ENCODE peak calls at places on chromosomes 13 and 19, in six cellular contexts. G, B, E, C, O and H are unnamed samples. For H3K36me3, the result is how much of the 10 kb centered on the place peaks cover.

GRCh38 chr13:43529796-43530195 is 257.0 kb downstream of the ENOX1 start:
- DNase-seq in C (no peak), O (no peak), E (no peak), B (no peak), G (no peak), H (no peak)

GRCh38 chr13:29561918-29562317 is 33.6 kb downstream of the SLC7A1 start:
- DNase-seq in O (no peak), C (peak), B (no peak), E (no peak), G (no peak), H (no peak)

GRCh38 chr19:45558399-45558878 is 26.2 kb downstream of the OPA3 start:
- DNase-seq in O (no peak), B (peak), E (peak), G (no peak), C (peak), H (no peak)

GRCh38 chr13:80101040-80101439 is 239.9 kb downstream of the SPRY2 start:
- DNase-seq in E (no peak), G (no peak), C (peak), O (no peak), B (no peak), H (no peak)

GRCh38 chr19:46748325-46749109 is 2.3 kb upstream of the STRN4 start:
- DNase-seq in E (peak), O (no peak), G (peak), C (peak), B (peak), H (no peak)

GRCh38 chr13:112348642-112349345 is 27.4 kb upstream of the SPACA7 start:
- DNase-seq in G (no peak), B (no peak), O (peak), E (no peak), C (no peak), H (no peak)

GRCh38 chr13:46593403-46593802 is 40.4 kb downstream of the LRCH1 start:
- DNase-seq in B (no peak), O (no peak), G (no peak), E (no peak), C (no peak), H (no peak)

GRCh38 chr19:14562660-14563589 is 8.9 kb downstream of the NDUFB7 start:
- DNase-seq in B (peak), G (no peak), C (no peak), E (no peak), O (no peak), H (no peak)

GRCh38 chr19:29673451-29674371 is 8.4 kb downstream of the PLEKHF1 start:
- DNase-seq in C (no peak), E (no peak), B (no peak), O (no peak), G (no peak), H (no peak)

GRCh38 chr19:55485439-55486011 is 537 bp downstream of the NAT14 start:
- DNase-seq in B (no peak), G (peak), E (no peak), O (no peak), C (no peak), H (no peak)

GRCh38 chr13:43763143-43763759 is 23.5 kb downstream of the ENOX1 start:
- DNase-seq in B (no peak), O (no peak), C (no peak), E (no peak), G (no peak), H (no peak)

GRCh38 chr19:47109541-47110375 is 3.8 kb downstream of the ZC3H4 start:
- DNase-seq in O (no peak), G (no peak), B (no peak), C (peak), E (no peak), H (no peak)

GRCh38 chr13:24680921-24681585 is 845 bp downstream of the ATP12A start:
- DNase-seq in O (no peak), B (no peak), C (no peak), E (no peak), G (no peak), H (no peak)

GRCh38 chr13:94813920-94814500 is 101.7 kb upstream of the SOX21 start:
- DNase-seq in E (no peak), C (no peak), B (peak), O (no peak), G (no peak), H (no peak)

GRCh38 chr19:3403489-3404323 is 37.3 kb downstream of the NFIC start:
- DNase-seq in O (peak), E (peak), B (no peak), C (peak), G (peak), H (peak)

GRCh38 chr13:41075034-41075433 is 13.7 kb downstream of the WBP4 start:
- DNase-seq in C (peak), O (no peak), G (no peak), B (peak), E (no peak), H (no peak)

GRCh38 chr19:53467138-53467502 is 413 bp upstream of the ZNF813 start:
- DNase-seq in G (no peak), O (no peak), C (no peak), E (peak), B (no peak), H (no peak)

GRCh38 chr13:106709509-106709908 is 141.6 kb upstream of the ARGLU1 start:
- DNase-seq in B (no peak), C (peak), G (no peak), E (no peak), O (no peak), H (no peak)

GRCh38 chr13:45728759-45729158 is 26.6 kb downstream of the CBY2 start:
- DNase-seq in E (no peak), O (no peak), B (peak), G (no peak), C (peak), H (no peak)

DNA sequence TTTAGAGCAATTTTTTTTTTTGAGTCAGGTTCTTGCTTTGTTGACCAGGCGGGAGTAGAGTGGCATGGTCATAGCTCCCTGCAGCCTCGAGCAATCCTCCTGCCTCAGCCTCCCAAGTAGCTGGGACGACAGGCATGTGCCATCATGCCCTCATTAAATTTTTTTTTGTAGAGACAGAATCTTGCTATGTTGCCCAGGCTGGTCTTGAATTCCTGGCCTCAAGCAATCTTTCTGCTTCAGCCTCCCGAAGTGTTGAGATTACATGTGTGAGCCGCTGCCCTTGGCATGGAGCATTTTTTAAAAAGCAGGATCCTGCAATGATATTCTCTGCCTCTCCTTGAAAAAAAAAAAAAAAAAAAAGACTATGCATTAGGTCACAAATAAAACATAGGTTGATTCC is 5.9 kb downstream of the GPR32 start:
- DNase-seq in C (no peak), B (no peak), G (no peak), O (no peak), E (no peak), H (no peak)
- H3K4me3 ChIP-seq in C (no peak), B (no peak), G (no peak), O (no peak), E (no peak), H (no peak)

GRCh38 chr19:41930926-41931592 is 2.8 kb upstream of the ERFL start:
- DNase-seq in B (peak), O (no peak), C (no peak), E (no peak), G (no peak), H (no peak)
- TF ChIP-seq CTCF in B (peak), O (no peak), C (peak), E (peak), G (no peak), H (peak)

GRCh38 chr19:325173-325936 is 19.2 kb downstream of the MIER2 start:
- DNase-seq in B (no peak), G (no peak), O (no peak), C (no peak), E (no peak), H (no peak)

GRCh38 chr19:318509-318774 is 26.2 kb downstream of the MIER2 start:
- DNase-seq in B (no peak), G (no peak), E (no peak), C (no peak), O (no peak), H (no peak)

GRCh38 chr19:325937-326565 is 18.5 kb downstream of the MIER2 start:
- DNase-seq in O (no peak), G (no peak), E (no peak), C (no peak), B (no peak), H (no peak)

GRCh38 chr19:324716-325115 is 19.9 kb downstream of the MIER2 start:
- DNase-seq in O (no peak), E (no peak), C (no peak), G (no peak), B (no peak), H (no peak)

GRCh38 chr19:322616-323015 is 22.0 kb downstream of the MIER2 start:
- DNase-seq in O (no peak), G (no peak), E (no peak), B (no peak), C (no peak), H (no peak)
- H3K36me3 ChIP-seq in O (half or more), G (under half), E (half or more), B (under half), C (under half), H (under half)

GRCh38 chr19:12494260-12494860 is 9.7 kb upstream of the ZNF709 start:
- DNase-seq in E (no peak), O (no peak), B (no peak), G (no peak), C (no peak), H (no peak)
- H3K4me3 ChIP-seq in E (peak), O (no peak), B (no peak), G (no peak), C (peak), H (no peak)

DNA sequence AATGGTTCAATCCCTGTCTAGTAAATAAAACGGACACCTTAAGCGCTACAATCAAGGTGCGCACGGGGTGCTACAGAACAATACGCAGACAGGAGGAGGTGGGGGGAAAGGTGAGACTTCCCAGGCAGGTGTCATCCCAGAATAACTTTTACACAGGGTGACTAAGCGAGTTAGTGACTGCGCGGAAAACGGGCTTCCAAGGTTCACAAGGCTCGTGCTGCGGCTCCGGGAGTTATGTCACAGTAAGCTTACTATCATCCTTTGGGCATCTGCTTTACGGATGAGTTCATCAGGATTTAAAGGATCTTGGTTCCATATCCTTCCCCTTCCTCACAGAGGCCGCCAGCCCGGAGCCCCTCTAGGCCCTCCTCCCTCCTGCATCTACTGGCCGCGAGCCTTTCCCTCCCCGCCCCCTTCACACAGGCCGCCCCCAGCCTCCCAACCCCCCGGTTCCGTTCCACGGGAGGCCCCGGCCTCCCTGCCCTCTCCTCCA is 487 bp upstream of the IFT88 start:
- DNase-seq in G (no peak), C (no peak), B (no peak), O (no peak), E (no peak), H (peak)
- TF ChIP-seq CTCF in G (no peak), C (no peak), B (no peak), O (no peak), E (no peak), H (no peak)

GRCh38 chr19:5706876-5707573 is 12.9 kb downstream of the LONP1 start:
- DNase-seq in B (no peak), G (no peak), E (no peak), C (no peak), O (no peak), H (no peak)
- H3K36me3 ChIP-seq in B (under half), G (under half), E (half or more), C (under half), O (half or more), H (half or more)

DNA sequence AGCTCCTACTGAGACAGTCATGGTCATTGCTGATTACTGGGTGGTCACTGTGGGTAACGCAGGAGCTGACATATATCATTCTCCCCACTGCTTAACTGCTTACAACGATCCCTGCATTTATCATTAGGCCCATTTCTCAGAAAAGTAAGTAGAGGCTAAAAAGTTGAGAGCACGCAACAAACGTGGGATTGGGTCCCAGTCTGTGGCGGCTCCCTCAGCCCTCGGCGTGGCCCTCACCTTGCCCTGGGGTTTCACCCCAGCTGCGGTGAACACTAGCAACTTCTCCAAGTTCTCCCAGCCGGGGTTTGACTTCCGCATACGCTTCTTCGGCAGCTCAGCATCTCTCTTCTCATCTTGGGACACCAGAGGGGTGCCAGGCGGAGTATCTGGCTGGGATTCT is 2.5 kb downstream of the PNKP start:
- DNase-seq in G (no peak), C (no peak), O (no peak), E (no peak), B (no peak), H (no peak)
- H3K4me3 ChIP-seq in G (no peak), C (no peak), O (no peak), E (peak), B (peak), H (no peak)

GRCh38 chr13:31725841-31726240 is 13.5 kb upstream of the RXFP2 start:
- DNase-seq in G (no peak), E (no peak), O (no peak), C (no peak), B (no peak), H (no peak)

GRCh38 chr13:31719214-31719613 is 20.1 kb upstream of the RXFP2 start:
- DNase-seq in O (no peak), G (no peak), C (no peak), E (no peak), B (no peak), H (no peak)

GRCh38 chr13:31722684-31723083 is 16.6 kb upstream of the RXFP2 start:
- DNase-seq in B (no peak), O (no peak), E (no peak), G (no peak), C (peak), H (no peak)
- TF ChIP-seq CTCF in B (no peak), O (no peak), E (no peak), G (no peak), C (no peak), H (no peak)